ENCODE peak calls at places on chromosomes 12 and 14, in five cellular contexts. Z is progenitor cell of endocrine pancreas, R is cardiac fibroblast, X is foreskin fibroblast, W is right lobe of liver. V is an unnamed sample.
A peak's percentile ranks its signal among the peaks of the same experiment; 100 is the strongest.

GRCh38 chr12:104952816-104953215 is 5.3 kb downstream of the SLC41A2 start:
- DNase-seq in Z (no peak), W (no peak), X (no peak), R (no peak), V (no peak)

GRCh38 chr12:93704625-93705024 is 27.4 kb downstream of the CRADD start:
- DNase-seq in W (no peak), X (no peak), Z (no peak), R (no peak), V (no peak)

GRCh38 chr12:110616471-110617115 is 2.7 kb downstream of the TCTN1 start:
- DNase-seq in X (no peak), W (no peak), R (no peak), Z (no peak), V (no peak)

GRCh38 chr14:90850487-90850886 is 34.3 kb upstream of the TTC7B start:
- DNase-seq in Z (no peak), R (peak; percentile 58), X (peak; percentile 14), W (no peak), V (peak; percentile 44)

GRCh38 chr14:92970233-92970625 is 47.3 kb downstream of the CHGA start:
- DNase-seq in X (no peak), R (no peak), Z (no peak), W (no peak), V (no peak)

GRCh38 chr12:114355389-114356088 is 50.4 kb downstream of the TBX5 start:
- DNase-seq in Z (no peak), W (no peak), R (peak; percentile 15), X (peak; percentile 54), V (no peak)

GRCh38 chr14:21070083-21070609 is at the start of gene ARHGEF40:
- DNase-seq in X (peak; percentile 81), Z (peak; percentile 36), W (peak; percentile 74), R (peak; percentile 54), V (no peak)

GRCh38 chr14:28751467-28752058 is 15.0 kb upstream of the FOXG1 start:
- DNase-seq in Z (peak; percentile 32), R (peak; percentile 71), W (no peak), X (peak; percentile 71), V (peak; percentile 45)

GRCh38 chr12:130818381-130819247 is 20.4 kb downstream of the STX2 start:
- DNase-seq in W (peak; percentile 65), X (peak; percentile 65), R (peak; percentile 41), Z (peak; percentile 80), V (peak; percentile 28)
- TF ChIP-seq CTCF in W (peak; percentile 83), X (no peak), R (peak; percentile 46), Z (peak; percentile 98), V (peak; percentile 55)

DNA sequence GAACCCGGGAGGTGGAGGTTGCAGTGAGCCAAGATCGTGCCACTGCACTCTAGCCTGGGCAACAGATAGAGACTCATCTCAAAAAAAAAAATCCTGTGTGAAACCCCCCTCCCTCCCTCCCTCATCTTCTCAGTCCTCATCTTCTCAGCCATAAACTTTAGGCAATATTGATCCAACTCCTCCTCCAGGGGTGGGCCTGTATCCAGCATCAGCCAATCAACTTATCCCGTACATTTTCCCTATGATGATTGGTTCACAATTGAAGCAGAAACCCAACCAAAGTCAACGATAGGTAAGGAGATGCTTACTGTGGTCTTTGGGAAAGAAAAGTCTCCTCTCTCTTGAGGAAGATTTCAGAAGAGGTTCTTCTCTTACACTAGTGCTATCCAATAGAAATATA is 33.5 kb upstream of the CIT start:
- DNase-seq in W (no peak), Z (no peak), X (no peak), R (no peak), V (no peak)
- TF ChIP-seq CTCF in W (no peak), Z (no peak), X (no peak), R (no peak), V (no peak)

DNA sequence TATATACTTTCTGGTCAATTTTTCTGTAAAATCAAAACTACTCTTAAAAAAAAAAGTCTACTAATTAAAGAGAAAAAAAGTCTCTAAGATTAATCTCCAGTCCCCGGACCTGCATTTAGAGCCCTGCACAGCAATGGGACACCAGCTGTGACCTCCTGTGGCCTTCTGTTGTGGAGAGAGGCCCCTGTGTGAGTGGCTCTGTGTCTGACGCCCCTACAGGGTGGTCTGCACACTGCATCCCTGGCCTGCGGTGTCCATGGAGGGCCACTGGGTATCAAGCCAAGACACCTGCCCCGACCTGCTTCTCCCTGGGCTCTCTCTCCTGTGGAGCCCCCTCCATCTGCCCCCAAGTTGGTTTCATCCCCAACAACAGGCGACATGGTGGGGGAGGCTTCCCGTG is 248.0 kb upstream of the DIO3 start:
- DNase-seq in Z (no peak), R (no peak), W (no peak), X (no peak), V (no peak)
- TF ChIP-seq CTCF in Z (peak; percentile 19), R (no peak), W (no peak), X (no peak), V (no peak)

DNA sequence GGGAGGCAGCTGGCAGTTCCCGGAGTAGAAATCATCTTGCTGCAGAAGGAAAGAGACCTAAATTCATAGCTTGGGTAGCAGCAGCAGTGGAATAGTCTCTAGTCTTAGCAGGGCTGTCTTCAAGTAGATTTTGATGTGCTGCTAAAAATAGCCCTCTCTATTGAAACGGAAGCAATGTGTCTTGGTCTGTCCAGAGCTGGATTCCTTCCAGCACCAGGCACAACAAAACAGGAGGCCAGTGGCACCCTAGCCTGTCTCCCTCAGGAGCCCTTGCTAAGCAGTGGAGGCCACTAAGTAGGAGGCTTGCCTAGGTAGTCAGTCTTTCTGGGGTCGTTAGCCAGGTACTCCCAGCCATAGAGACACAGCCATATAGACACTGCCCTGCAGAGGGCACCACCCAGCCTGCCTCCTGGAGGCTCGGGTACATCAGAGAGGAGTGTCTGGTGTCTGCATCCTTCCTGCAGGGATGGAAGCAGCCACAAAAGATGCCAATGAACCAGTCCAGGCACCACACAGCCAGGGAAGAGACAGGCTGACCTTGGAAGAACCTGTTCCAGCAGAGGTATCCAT is 97.5 kb downstream of the CRACR2A start:
- DNase-seq in R (peak; percentile 17), Z (no peak), W (peak; percentile 30), X (peak; percentile 40), V (peak; percentile 14)
- TF ChIP-seq CTCF in R (peak; percentile 48), Z (peak; percentile 52), W (peak; percentile 39), X (peak; percentile 28), V (peak; percentile 62)

DNA sequence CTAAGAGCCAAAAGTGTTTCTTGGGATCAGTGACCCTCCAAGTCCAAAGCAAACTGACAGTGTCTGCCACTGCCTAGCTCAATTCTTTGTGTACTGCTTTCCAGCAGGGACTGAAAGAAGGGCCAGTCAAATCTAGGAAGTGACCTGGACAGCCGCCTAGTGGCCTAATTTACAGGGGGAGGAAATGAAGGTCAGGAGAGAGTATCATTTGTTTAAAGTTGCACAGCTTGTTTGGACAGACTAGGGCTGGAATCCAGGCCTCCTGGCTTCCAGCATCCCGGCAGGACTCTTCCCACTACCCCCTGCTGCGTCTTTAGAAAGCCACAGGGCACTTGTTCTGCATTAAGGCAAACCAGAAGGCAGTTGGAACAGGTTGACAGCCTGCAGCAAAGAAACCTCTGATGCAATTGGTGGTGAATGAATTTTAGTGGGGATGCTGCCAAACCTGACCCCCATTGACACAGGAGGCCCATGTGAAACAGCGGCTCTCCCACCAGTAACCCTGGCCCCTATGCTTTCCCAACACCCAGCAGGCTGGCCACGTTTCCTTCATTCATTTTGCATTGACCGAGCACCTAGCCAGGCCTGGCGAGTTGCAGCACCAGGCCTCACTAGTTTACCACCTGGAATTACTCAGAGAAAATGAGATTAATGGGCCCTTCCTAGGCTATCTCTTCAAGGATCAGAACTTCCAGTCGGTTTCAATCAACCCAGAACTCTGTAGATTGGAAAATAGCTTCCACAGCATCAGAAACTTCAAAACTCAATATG is 28.2 kb downstream of the GALNT16 start:
- DNase-seq in W (peak; percentile 38), Z (no peak), X (peak; percentile 64), R (peak; percentile 42), V (no peak)
- TF ChIP-seq CTCF in W (peak; percentile 44), Z (peak; percentile 37), X (peak; percentile 31), R (peak; percentile 69), V (no peak)

V was measured in mammary epithelial cell.